ENCODE peak calls at places on chromosome 12, in five cellular contexts. V is naive thymus-derived CD4-positive, alpha-beta T cell; R is Peyer's patch; L is fibroblast of lung; K is pancreas. B is an unnamed sample.

GRCh38 chr12:104582739-104583138 is 126.0 kb downstream of the CHST11 start:
- DNase-seq in K (no peak), L (no peak), V (no peak), R (no peak), B (no peak)

GRCh38 chr12:88272456-88272855 is 130.3 kb downstream of the TMTC3 start:
- DNase-seq in R (no peak), L (no peak), K (no peak), V (no peak), B (no peak)

GRCh38 chr12:40854669-40855068 is 162.4 kb downstream of the CNTN1 start:
- DNase-seq in V (no peak), L (no peak), R (no peak), K (no peak), B (no peak)

GRCh38 chr12:49126852-49127763 is 4.1 kb downstream of the TUBA1B start:
- DNase-seq in K (no peak), V (no peak), R (no peak), L (no peak), B (no peak)

GRCh38 chr12:68350753-68351152 is 18.6 kb upstream of the MDM1 start:
- DNase-seq in K (no peak), R (no peak), V (no peak), L (peak; percentile 27), B (no peak)

GRCh38 chr12:48861111-48861510 is 4.6 kb downstream of the RND1 start:
- DNase-seq in K (no peak), L (no peak), V (no peak), R (no peak), B (no peak)

GRCh38 chr12:121038861-121039654 is at the start of gene OASL:
- DNase-seq in V (peak; percentile 46), R (peak; percentile 72), K (no peak), L (peak; percentile 80), B (no peak)

GRCh38 chr12:34595749-34596733 is 573.7 kb downstream of the ALG10 start:
- DNase-seq in K (peak; percentile 30), V (no peak), R (peak; percentile 21), L (no peak), B (no peak)

GRCh38 chr12:47829584-47829983 is 9.9 kb upstream of the HDAC7 start:
- DNase-seq in K (no peak), L (no peak), V (no peak), R (no peak), B (no peak)

GRCh38 chr12:62006076-62006732 is 254.0 kb upstream of the USP15 start:
- DNase-seq in R (no peak), L (peak; percentile 53), V (peak; percentile 10), K (no peak), B (no peak)

GRCh38 chr12:107441906-107442305 is 243.7 kb upstream of the PWP1 start:
- DNase-seq in R (no peak), V (no peak), K (no peak), L (peak; percentile 54), B (no peak)

GRCh38 chr12:90969851-90970250 is 14.9 kb upstream of the CCER1 start:
- DNase-seq in L (no peak), K (no peak), V (no peak), R (no peak), B (no peak)

GRCh38 chr12:4909734-4910501 is at the start of gene KCNA1:
- DNase-seq in V (no peak), K (peak; percentile 68), L (peak; percentile 14), R (no peak), B (no peak)

GRCh38 chr12:2411586-2412304 is 359.0 kb downstream of the CACNA1C start:
- DNase-seq in V (no peak), L (no peak), K (no peak), R (no peak), B (no peak)

GRCh38 chr12:124328116-124328515 is 33.2 kb downstream of the RFLNA start:
- DNase-seq in K (peak; percentile 57), V (no peak), L (no peak), R (no peak), B (peak; percentile 67)
- H3K36me3 ChIP-seq in K (peaks cover 79% of the 10 kb centered on the region), V (peaks cover 93% of the 10 kb centered on the region), L (peaks cover 39% of the 10 kb centered on the region), R (no peaks in the 10 kb centered on the region), B (peaks cover 98% of the 10 kb centered on the region)

GRCh38 chr12:123532021-123532420 is 1.5 kb downstream of the RILPL1 start:
- DNase-seq in L (no peak), V (peak; percentile 9), R (no peak), K (no peak), B (no peak)
- H3K27ac ChIP-seq in L (no peak overlapping the region), V (no peak overlapping the region), R (no peak overlapping the region), K (no peak overlapping the region), B (peak overlapping the region; percentile 62)

DNA sequence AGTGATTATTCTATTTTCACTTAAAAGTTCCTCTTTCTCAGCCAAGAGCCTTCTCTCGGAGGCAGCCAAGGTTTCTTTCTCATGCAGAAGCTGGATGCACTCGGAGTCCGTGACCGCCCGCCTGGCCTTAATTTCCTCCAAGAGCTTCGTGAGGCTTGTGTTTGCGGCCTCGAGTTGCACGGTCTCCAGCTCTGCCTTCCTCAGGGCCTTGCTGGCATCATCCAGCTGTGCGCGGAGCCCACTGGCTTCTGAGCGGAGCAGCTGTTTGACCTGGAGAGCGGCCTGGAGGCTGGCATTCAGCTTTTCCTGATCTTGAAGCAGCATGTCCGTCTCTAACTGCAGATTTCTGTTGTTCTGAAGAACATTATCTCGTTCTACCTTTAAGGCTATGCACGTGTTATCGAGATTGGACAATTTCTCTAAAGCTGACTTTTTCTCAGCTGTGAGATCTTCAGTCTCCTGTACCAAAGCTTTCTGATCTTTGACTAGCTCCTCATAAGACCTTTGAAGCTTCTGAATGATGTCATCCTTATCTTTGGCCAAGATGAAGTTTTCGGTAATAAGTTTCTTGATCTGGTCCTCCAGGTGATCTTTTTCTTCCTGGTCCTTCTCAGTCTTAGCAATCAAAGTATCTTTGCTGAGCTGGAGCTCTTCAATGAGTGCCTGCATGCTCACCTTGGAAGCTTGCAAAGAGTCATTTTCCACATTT is 57.2 kb upstream of the VPS33A start:
- DNase-seq in L (no peak), V (no peak), K (no peak), R (no peak), B (no peak)
- H3K36me3 ChIP-seq in L (peaks cover 6% of the 10 kb centered on the region), V (peaks cover 42% of the 10 kb centered on the region), K (peaks cover 31% of the 10 kb centered on the region), R (no peaks in the 10 kb centered on the region), B (peaks cover 6% of the 10 kb centered on the region)

DNA sequence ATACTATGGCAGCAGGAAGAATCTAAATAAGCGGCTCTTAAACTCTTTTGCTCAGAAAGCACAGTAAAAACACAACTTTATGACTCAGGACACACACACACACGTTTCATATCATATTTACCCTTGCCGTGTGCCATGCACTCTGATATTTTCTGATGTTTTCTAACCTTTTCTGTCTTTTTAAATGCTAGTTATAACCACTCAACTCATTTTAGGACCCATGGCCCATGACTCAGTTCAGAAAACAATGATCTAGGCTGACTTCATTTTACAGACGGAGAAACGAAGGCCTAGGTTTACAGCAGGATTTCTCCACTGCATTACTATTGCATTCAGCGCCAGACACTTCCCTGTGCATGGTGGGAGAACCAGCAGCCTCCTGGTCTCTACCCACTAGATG is 9.1 kb downstream of the VWF start:
- DNase-seq in V (no peak), R (no peak), K (no peak), L (no peak), B (no peak)
- H3K27ac ChIP-seq in V (no peak overlapping the region), R (no peak overlapping the region), K (no peak overlapping the region), L (no peak overlapping the region), B (peak overlapping the region; percentile 91)

GRCh38 chr12:111454716-111455447 is 49.2 kb downstream of the SH2B3 start:
- DNase-seq in L (no peak), R (no peak), V (no peak), K (no peak), B (no peak)
- H3K36me3 ChIP-seq in L (peaks cover 30% of the 10 kb centered on the region), R (no peaks in the 10 kb centered on the region), V (peaks cover 53% of the 10 kb centered on the region), K (peaks cover 39% of the 10 kb centered on the region), B (peaks cover 86% of the 10 kb centered on the region)

B was measured in heart right ventricle.